ENCODE peak calls at places on chromosome 11, in four cellular contexts. V, U, H and N are unnamed samples.
A peak's percentile ranks its signal among the peaks of the same experiment; 100 is the strongest.

GRCh38 chr11:82790723-82791487 is 57.2 kb upstream of the FAM181B start:
- DNase-seq in H (no peak), V (no peak), U (no peak), N (no peak)

GRCh38 chr11:17873571-17873970 is 139.0 kb downstream of the KCNC1 start:
- DNase-seq in U (no peak), V (no peak), H (no peak), N (no peak)

GRCh38 chr11:74870485-74870884 is 78.4 kb downstream of the XRRA1 start:
- DNase-seq in V (no peak), U (peak; percentile 10), H (peak; percentile 57), N (no peak)

GRCh38 chr11:48049036-48049435 is 68.7 kb downstream of the PTPRJ start:
- DNase-seq in H (no peak), V (no peak), U (no peak), N (no peak)

GRCh38 chr11:118623291-118623655 is 15.9 kb downstream of the PHLDB1 start:
- DNase-seq in U (no peak), H (peak; percentile 95), V (no peak), N (no peak)

GRCh38 chr11:134272381-134273316 is 3.5 kb upstream of the GLB1L3 start:
- DNase-seq in H (no peak), V (no peak), U (no peak), N (no peak)

GRCh38 chr11:18012314-18012905 is 437 bp downstream of the SERGEF start:
- DNase-seq in H (peak; percentile 30), V (no peak), U (no peak), N (no peak)

GRCh38 chr11:76666408-76666807 is 4.1 kb downstream of the LRRC32 start:
- DNase-seq in V (peak; percentile 78), H (no peak), U (no peak), N (no peak)

GRCh38 chr11:326842-327580 is 6.4 kb upstream of the IFITM3 start:
- DNase-seq in V (peak; percentile 91), H (no peak), U (no peak), N (peak; percentile 81)

GRCh38 chr11:62682518-62682917 is 3.6 kb upstream of the UBXN1 start:
- DNase-seq in H (no peak), V (peak; percentile 19), U (no peak), N (no peak)

GRCh38 chr11:113690619-113691569 is 15.2 kb downstream of the TMPRSS5 start:
- DNase-seq in V (peak; percentile 75), U (peak; percentile 76), H (peak; percentile 76), N (no peak)

GRCh38 chr11:31139479-31139878 is 230.1 kb downstream of the DCDC1 start:
- DNase-seq in V (no peak), U (no peak), H (no peak), N (no peak)

GRCh38 chr11:130772266-130773227 is 143.7 kb downstream of the SNX19 start:
- DNase-seq in U (no peak), V (no peak), H (peak; percentile 89), N (no peak)

GRCh38 chr11:72778535-72779494 is 15.0 kb downstream of the STARD10 start:
- DNase-seq in V (no peak), U (no peak), H (no peak), N (no peak)

GRCh38 chr11:2675540-2675939 is 24.3 kb downstream of the KCNQ1OT1 start:
- DNase-seq in V (no peak), H (no peak), U (no peak), N (no peak)

GRCh38 chr11:22787565-22788162 is 41.9 kb downstream of the SVIP start:
- DNase-seq in U (peak; percentile 22), H (peak; percentile 16), V (no peak), N (no peak)

GRCh38 chr11:61874460-61874809 is 16.9 kb downstream of the FADS3 start:
- DNase-seq in V (peak; percentile 80), U (no peak), H (no peak), N (no peak)

GRCh38 chr11:87425391-87425790 is 387.7 kb downstream of the TMEM135 start:
- DNase-seq in H (peak; percentile 35), U (no peak), V (no peak), N (no peak)

GRCh38 chr11:106409201-106409600 is 331.7 kb downstream of the AASDHPPT start:
- DNase-seq in U (no peak), H (no peak), V (no peak), N (no peak)

GRCh38 chr11:94650756-94651155 is 83.6 kb downstream of the PIWIL4 start:
- DNase-seq in H (no peak), U (no peak), V (no peak), N (no peak)

GRCh38 chr11:9662273-9662672 is 1.6 kb upstream of the SWAP70 start:
- DNase-seq in H (no peak), U (no peak), V (no peak), N (no peak)

GRCh38 chr11:61950035-61950547 is at the start of gene BEST1:
- DNase-seq in U (no peak), H (no peak), V (no peak), N (no peak)

GRCh38 chr11:131094828-131095227 is 178.5 kb upstream of the SNX19 start:
- DNase-seq in V (no peak), H (no peak), U (no peak), N (no peak)

GRCh38 chr11:19869466-19869865 is 156.8 kb downstream of the NAV2 start:
- DNase-seq in H (no peak), U (no peak), V (no peak), N (no peak)

GRCh38 chr11:130827697-130828377 is 88.4 kb downstream of the SNX19 start:
- DNase-seq in H (peak; percentile 73), V (no peak), U (peak; percentile 50), N (no peak)

GRCh38 chr11:445765-446588 is 4.1 kb upstream of the PTDSS2 start:
- DNase-seq in H (no peak), U (no peak), V (peak; percentile 65), N (no peak)

GRCh38 chr11:113274708-113275582 is 39.4 kb upstream of the TTC12 start:
- DNase-seq in U (no peak), V (no peak), H (peak; percentile 34), N (no peak)

GRCh38 chr11:1847941-1848639 is 4.8 kb upstream of the LSP1 start:
- DNase-seq in H (no peak), U (no peak), V (peak; percentile 62), N (no peak)

GRCh38 chr11:1519028-1519736 is 32.6 kb upstream of the MOB2 start:
- DNase-seq in U (no peak), V (peak; percentile 51), H (no peak), N (no peak)

GRCh38 chr11:82939456-82939855 is 37.9 kb downstream of the DDIAS start:
- DNase-seq in V (no peak), H (peak; percentile 58), U (no peak), N (no peak)

GRCh38 chr11:22624742-22625447 is 728 bp downstream of the FANCF start:
- DNase-seq in H (peak; percentile 76), V (no peak), U (peak; percentile 12), N (peak; percentile 45)

GRCh38 chr11:79244175-79244804 is 196.5 kb downstream of the TENM4 start:
- DNase-seq in U (no peak), H (peak; percentile 94), V (no peak), N (no peak)

GRCh38 chr11:11620966-11621880 is 582 bp downstream of the GALNT18 start:
- DNase-seq in U (no peak), V (peak; percentile 79), H (peak; percentile 58), N (no peak)

GRCh38 chr11:78048561-78048960 is 15.1 kb upstream of the THRSP start:
- DNase-seq in H (no peak), U (no peak), V (no peak), N (no peak)
- TF ChIP-seq CTCF in H (no peak), U (no peak), V (no peak), N (no peak)

GRCh38 chr11:33721984-33722383 is 14.2 kb downstream of the CD59 start:
- DNase-seq in H (no peak), U (no peak), V (no peak), N (no peak)
- H3K4me3 ChIP-seq in H (no peak overlapping the region), U (no peak overlapping the region), V (no peak overlapping the region), N (no peak overlapping the region)

DNA sequence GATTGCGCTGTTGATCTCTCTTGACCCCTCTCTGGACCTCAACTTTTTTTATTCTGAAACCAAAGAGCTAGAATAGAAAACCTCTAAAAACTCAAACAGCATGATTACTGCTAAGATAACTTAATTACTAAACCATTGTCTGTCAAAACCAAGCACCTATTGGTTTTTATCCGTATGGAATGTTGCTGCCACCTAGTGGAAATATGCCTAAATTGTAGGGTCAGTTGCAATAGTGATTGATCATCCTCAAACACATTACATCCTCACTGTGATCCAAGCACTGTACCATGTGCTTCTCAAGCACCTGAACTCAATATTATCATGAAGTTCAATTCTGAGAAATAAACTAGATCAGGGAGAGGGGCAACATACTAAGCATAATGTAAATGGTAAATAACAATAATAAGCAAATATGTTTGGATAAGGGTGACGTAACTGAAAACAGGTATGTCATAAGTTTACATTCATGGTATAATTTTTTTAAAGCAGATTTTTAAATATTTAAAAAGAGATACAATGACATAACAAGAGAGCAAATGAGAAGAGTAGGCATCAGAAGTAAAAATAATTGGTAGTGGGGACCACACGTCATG is 3.8 kb upstream of the OR5A2 start:
- DNase-seq in U (peak; percentile 56), H (peak; percentile 48), V (no peak), N (peak; percentile 35)
- TF ChIP-seq CTCF in U (peak; percentile 91), H (peak; percentile 87), V (peak; percentile 65), N (peak; percentile 73)

GRCh38 chr11:111514216-111515031 is at the start of gene HOATZ:
- DNase-seq in U (no peak), H (no peak), V (peak; percentile 65), N (no peak)
- H3K4me3 ChIP-seq in U (no peak within 1 kb of the TSS), H (no peak within 1 kb of the TSS), V (no peak within 1 kb of the TSS), N (no peak within 1 kb of the TSS)

GRCh38 chr11:34416088-34416487 is 22.6 kb upstream of the CAT start:
- DNase-seq in H (no peak), U (no peak), V (no peak), N (no peak)

GRCh38 chr11:34416746-34417145 is 22.0 kb upstream of the CAT start:
- DNase-seq in V (no peak), U (no peak), H (no peak), N (no peak)

GRCh38 chr11:34411786-34412185 is 26.9 kb upstream of the CAT start:
- DNase-seq in H (peak; percentile 23), V (no peak), U (no peak), N (no peak)

GRCh38 chr11:34415538-34415937 is 23.2 kb upstream of the CAT start:
- DNase-seq in V (no peak), H (no peak), U (no peak), N (no peak)

GRCh38 chr11:34413263-34413662 is 25.5 kb upstream of the CAT start:
- DNase-seq in U (no peak), V (no peak), H (no peak), N (no peak)
- TF ChIP-seq CTCF in U (no peak), V (no peak), H (no peak), N (no peak)

GRCh38 chr11:57424802-57425564 is 1.9 kb downstream of the SLC43A3 start:
- DNase-seq in H (peak; percentile 81), U (no peak), V (peak; percentile 87), N (peak; percentile 93)
- H3K4me3 ChIP-seq in H (no peak overlapping the region), U (no peak overlapping the region), V (peak overlapping the region; percentile 12), N (peak overlapping the region; percentile 85)

DNA sequence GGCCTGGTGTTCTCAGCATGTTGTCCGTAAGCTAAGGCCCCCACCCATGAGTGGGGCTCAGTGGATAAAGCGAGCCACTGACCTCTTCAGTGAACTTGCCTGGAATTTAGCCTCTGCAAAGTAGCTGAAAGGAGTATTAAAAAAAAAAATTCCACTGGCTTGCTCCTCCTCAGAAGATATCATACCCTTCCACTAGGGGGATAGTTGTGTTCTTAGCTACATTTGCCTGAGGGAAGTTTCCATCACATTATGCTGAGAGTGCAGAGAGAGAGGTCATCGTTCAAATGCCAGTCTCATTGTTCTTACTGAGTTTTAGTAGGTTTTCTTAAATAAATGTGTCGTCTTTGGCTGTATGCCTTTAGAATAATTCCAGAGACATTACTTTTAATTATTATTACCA is 879.7 kb downstream of the JRKL start:
- DNase-seq in U (no peak), H (peak; percentile 4), V (no peak), N (no peak)
- TF ChIP-seq CTCF in U (peak; percentile 6), H (peak; percentile 30), V (no peak), N (peak; percentile 37)

GRCh38 chr11:66100272-66101037 is 30.4 kb downstream of the PACS1 start:
- DNase-seq in U (no peak), V (peak; percentile 82), H (no peak), N (no peak)
- H3K4me3 ChIP-seq in U (no peak overlapping the region), V (no peak overlapping the region), H (no peak overlapping the region), N (peak overlapping the region; percentile 17)